ENCODE peak calls at places on chromosomes 12 and 14, in five cellular contexts. A, C, T, X and R are unnamed samples.

GRCh38 chr12:5554711-5555110 is 122.8 kb downstream of the NTF3 start:
- DNase-seq in A (no peak), C (peak; percentile 93), T (no peak), X (no peak), R (no peak)

GRCh38 chr14:39740454-39740853 is 308.2 kb upstream of the FBXO33 start:
- DNase-seq in A (no peak), C (no peak), T (no peak), X (no peak), R (no peak)

GRCh38 chr12:78802593-78802992 is 62.0 kb upstream of the SYT1 start:
- DNase-seq in A (no peak), C (peak; percentile 27), T (no peak), X (peak; percentile 3), R (no peak)

GRCh38 chr12:110349521-110350151 is 53.9 kb downstream of the ANAPC7 start:
- DNase-seq in A (no peak), C (no peak), T (no peak), X (no peak), R (no peak)

GRCh38 chr14:105888784-105889665 is 362.6 kb downstream of the TMEM121 start:
- DNase-seq in A (no peak), C (no peak), T (no peak), X (no peak), R (no peak)

GRCh38 chr12:52810554-52810953 is 3.4 kb downstream of the KRT4 start:
- DNase-seq in A (no peak), C (no peak), T (no peak), X (no peak), R (no peak)

GRCh38 chr14:33709286-33709685 is 241.6 kb downstream of the EGLN3 start:
- DNase-seq in A (no peak), C (peak; percentile 12), T (no peak), X (no peak), R (no peak)

GRCh38 chr12:84502907-84503787 is 409.5 kb downstream of the SLC6A15 start:
- DNase-seq in A (peak; percentile 77), C (peak; percentile 77), T (peak; percentile 42), X (peak; percentile 25), R (peak; percentile 13)

GRCh38 chr14:95315579-95315978 is 4.1 kb downstream of the CLMN start:
- DNase-seq in A (no peak), C (no peak), T (no peak), X (no peak), R (no peak)

GRCh38 chr12:39646963-39647362 is 27.4 kb upstream of the ABCD2 start:
- DNase-seq in A (no peak), C (peak; percentile 0), T (no peak), X (no peak), R (no peak)

GRCh38 chr12:48017496-48017895 is 13.2 kb upstream of the COL2A1 start:
- DNase-seq in A (peak; percentile 39), C (no peak), T (no peak), X (no peak), R (no peak)

GRCh38 chr12:115960868-115961802 is 316.4 kb downstream of the MED13L start:
- DNase-seq in A (no peak), C (no peak), T (no peak), X (no peak), R (no peak)

GRCh38 chr12:464484-465267 is 4.9 kb downstream of the B4GALNT3 start:
- DNase-seq in A (no peak), C (no peak), T (no peak), X (no peak), R (no peak)

GRCh38 chr14:58752782-58753181 is 115.0 kb downstream of the DACT1 start:
- DNase-seq in A (no peak), C (no peak), T (no peak), X (peak; percentile 21), R (no peak)

GRCh38 chr12:98453070-98453469 is 62.3 kb upstream of the TMPO start:
- DNase-seq in A (no peak), C (no peak), T (no peak), X (no peak), R (no peak)

GRCh38 chr14:67567654-67568053 is 32.4 kb downstream of the PIGH start:
- DNase-seq in A (no peak), C (no peak), T (no peak), X (no peak), R (no peak)

GRCh38 chr14:50542941-50543418 is 10.6 kb upstream of the MAP4K5 start:
- DNase-seq in A (peak; percentile 66), C (peak; percentile 65), T (peak; percentile 51), X (peak; percentile 33), R (no peak)

GRCh38 chr14:103597623-103598372 is 31.2 kb upstream of the KLC1 start:
- DNase-seq in A (no peak), C (peak; percentile 84), T (peak; percentile 26), X (peak; percentile 73), R (no peak)

GRCh38 chr14:92907316-92907911 is 15.5 kb upstream of the CHGA start:
- DNase-seq in A (no peak), C (no peak), T (no peak), X (no peak), R (no peak)

GRCh38 chr14:85313801-85314207 is 216.1 kb upstream of the FLRT2 start:
- DNase-seq in A (peak; percentile 25), C (peak; percentile 86), T (no peak), X (no peak), R (no peak)

GRCh38 chr12:106417926-106418910 is 60.7 kb downstream of the POLR3B start:
- DNase-seq in A (no peak), C (peak; percentile 81), T (peak; percentile 51), X (no peak), R (no peak)

GRCh38 chr14:104709387-104710019 is 14.5 kb upstream of the ADSS1 start:
- DNase-seq in A (no peak), C (no peak), T (no peak), X (no peak), R (no peak)

GRCh38 chr12:112589275-112589674 is 170.5 kb downstream of the PTPN11 start:
- DNase-seq in A (no peak), C (no peak), T (no peak), X (no peak), R (no peak)

GRCh38 chr12:38025916-38026315 is 290.7 kb upstream of the ALG10B start:
- DNase-seq in A (no peak), C (no peak), T (no peak), X (no peak), R (no peak)

GRCh38 chr12:40287369-40287975 is 62.7 kb downstream of the LRRK2 start:
- DNase-seq in A (no peak), C (no peak), T (no peak), X (peak; percentile 53), R (no peak)

GRCh38 chr14:77026930-77027537 is 1.5 kb downstream of the IRF2BPL start:
- DNase-seq in A (peak; percentile 88), C (peak; percentile 60), T (no peak), X (no peak), R (no peak)

GRCh38 chr12:57096099-57096572 is 7.2 kb downstream of the NAB2 start:
- DNase-seq in A (no peak), C (no peak), T (no peak), X (no peak), R (no peak)

GRCh38 chr14:74567646-74568379 is 44.2 kb downstream of the LTBP2 start:
- DNase-seq in A (no peak), C (no peak), T (no peak), X (no peak), R (no peak)

GRCh38 chr12:94851396-94852025 is 152.0 kb downstream of the NDUFA12 start:
- DNase-seq in A (no peak), C (no peak), T (no peak), X (no peak), R (no peak)

GRCh38 chr12:120257041-120257821 is 8.3 kb downstream of the PXN start:
- DNase-seq in A (no peak), C (peak; percentile 97), T (no peak), X (no peak), R (no peak)

GRCh38 chr12:32217354-32218310 is 111.0 kb downstream of the BICD1 start:
- DNase-seq in A (no peak), C (peak; percentile 89), T (no peak), X (peak; percentile 11), R (no peak)

GRCh38 chr12:107593713-107594381 is 91.8 kb upstream of the PWP1 start:
- DNase-seq in A (no peak), C (no peak), T (no peak), X (no peak), R (no peak)
- H3K4me3 ChIP-seq in A (no peak overlapping the region), C (no peak overlapping the region), T (no peak overlapping the region), X (no peak overlapping the region), R (no peak overlapping the region)

DNA sequence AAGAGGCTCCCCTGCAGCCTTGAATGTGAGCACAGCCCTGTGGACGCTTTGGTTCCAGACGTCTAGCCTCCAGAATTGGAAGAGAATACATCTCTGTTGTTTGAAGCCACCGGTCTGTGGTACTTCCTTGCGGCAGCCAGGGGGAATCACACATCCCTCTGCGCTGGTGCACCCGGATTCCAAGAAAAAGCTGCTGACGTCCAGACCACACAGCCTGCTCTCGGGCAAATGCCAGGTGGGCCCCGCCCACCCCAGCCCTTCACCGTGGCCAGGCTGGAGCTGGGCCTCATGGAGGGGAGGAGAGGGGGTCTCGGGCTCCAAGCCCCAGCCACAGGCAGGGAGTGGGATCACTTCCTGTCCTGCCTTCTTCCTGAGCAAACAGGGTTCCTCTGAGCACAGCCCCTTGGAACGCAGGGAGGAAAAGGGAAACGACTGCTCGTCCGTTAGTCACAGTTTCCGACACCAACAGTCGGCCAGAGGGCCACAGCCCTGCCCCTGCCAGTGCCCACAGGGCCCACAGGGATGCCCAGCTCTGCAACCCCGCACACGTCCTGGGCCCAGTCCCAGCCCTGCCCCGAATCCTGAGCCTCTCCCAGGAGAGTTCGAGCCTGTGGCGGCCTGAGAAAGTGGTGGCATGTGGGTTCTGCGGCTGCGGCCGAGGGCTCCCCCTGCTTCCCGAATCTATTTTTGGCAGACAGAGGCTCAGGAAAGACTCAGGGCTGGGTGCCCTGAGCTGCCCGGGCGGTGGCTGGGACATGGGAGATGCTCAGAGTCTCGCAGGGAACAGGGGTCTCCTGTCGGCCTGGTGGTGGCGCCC is 85.3 kb downstream of the RFLNA start:
- DNase-seq in A (peak; percentile 48), C (peak; percentile 89), T (no peak), X (peak; percentile 73), R (no peak)
- TF ChIP-seq CTCF in A (peak; percentile 28), C (peak; percentile 66), T (no peak), X (peak; percentile 11), R (no peak)

DNA sequence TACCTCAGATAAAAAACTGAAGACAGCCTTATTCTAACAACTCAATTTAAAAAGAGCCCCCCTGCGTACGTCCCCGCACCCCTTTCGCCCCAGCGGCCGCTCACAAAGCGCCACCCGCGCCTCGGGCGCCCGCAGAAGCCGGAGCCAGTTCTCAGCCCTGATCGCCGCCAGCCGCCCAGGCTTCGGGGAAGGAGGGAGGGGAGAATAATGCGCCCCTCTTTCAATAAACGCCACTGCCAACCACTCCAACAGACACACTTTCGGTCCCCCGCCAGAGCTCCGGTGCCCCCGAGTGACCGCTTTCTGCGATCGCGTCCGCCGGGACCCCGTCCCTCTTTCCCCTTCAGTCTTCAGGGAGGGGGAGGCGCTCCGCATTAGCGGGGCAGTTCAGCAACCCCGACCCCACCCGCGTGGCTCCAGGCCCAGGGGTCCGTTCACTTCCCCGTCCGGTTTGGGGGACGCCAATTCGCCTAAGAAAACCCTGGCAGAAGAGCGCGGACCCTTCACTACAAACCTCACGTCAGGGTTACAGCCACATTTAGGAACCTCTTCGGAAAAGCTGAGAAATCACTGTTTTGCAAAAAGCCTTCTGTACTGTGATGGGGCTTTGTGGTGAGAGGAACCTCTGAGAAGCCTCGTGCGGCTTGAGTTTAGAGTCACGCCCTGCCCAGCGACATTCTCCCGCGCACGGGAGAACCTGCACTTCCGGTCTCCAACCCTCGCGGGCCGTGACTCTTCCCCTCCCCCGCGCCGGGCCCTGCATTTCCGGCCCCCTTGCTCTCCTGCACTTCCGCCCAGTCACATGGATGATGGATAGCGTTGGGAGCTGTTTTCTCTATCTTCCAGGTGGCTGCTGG is 18.7 kb downstream of the FOXG1 start:
- DNase-seq in A (peak; percentile 56), C (peak; percentile 12), T (no peak), X (no peak), R (no peak)
- H3K4me3 ChIP-seq in A (peak overlapping the region; percentile 44), C (peak overlapping the region; percentile 44), T (no peak overlapping the region), X (no peak overlapping the region), R (no peak overlapping the region)

GRCh38 chr14:53399057-53399456 is 245.9 kb upstream of the DDHD1 start:
- DNase-seq in A (peak; percentile 54), C (peak; percentile 62), T (peak; percentile 22), X (peak; percentile 35), R (no peak)
- TF ChIP-seq CTCF in A (peak; percentile 50), C (peak; percentile 36), T (peak; percentile 41), X (peak; percentile 18), R (peak; percentile 47)